ENCODE peak calls at places on chromosomes 6 and 20, in five cellular contexts. Y, C, V, F and E are unnamed samples.

GRCh38 chr6:10595731-10596664 is 74.8 kb downstream of the GCNT2 start:
- DNase-seq in Y (no peak), C (no peak), V (no peak), F (no peak), E (no peak)

GRCh38 chr6:3231213-3232016 is 4.0 kb upstream of the TUBB2B start:
- DNase-seq in Y (peak; percentile 82), C (peak; percentile 90), V (no peak), F (peak; percentile 84), E (no peak)

GRCh38 chr20:38418509-38419204 is 16.5 kb downstream of the SNHG17 start:
- DNase-seq in Y (peak; percentile 35), C (no peak), V (no peak), F (peak; percentile 65), E (no peak)

GRCh38 chr20:31719644-31720485 is 2.8 kb downstream of the BCL2L1 start:
- DNase-seq in Y (peak; percentile 53), C (no peak), V (no peak), F (no peak), E (no peak)

GRCh38 chr6:156839591-156840001 is 62.4 kb downstream of the ARID1B start:
- DNase-seq in Y (no peak), C (no peak), V (no peak), F (peak; percentile 51), E (no peak)

GRCh38 chr6:116268589-116269293 is 11.0 kb downstream of the TSPYL1 start:
- DNase-seq in Y (no peak), C (no peak), V (no peak), F (no peak), E (no peak)

GRCh38 chr20:50285376-50286173 is 94.9 kb downstream of the CEBPB start:
- DNase-seq in Y (no peak), C (no peak), V (no peak), F (no peak), E (no peak)

GRCh38 chr6:21263531-21264287 is 329.8 kb upstream of the SOX4 start:
- DNase-seq in Y (no peak), C (no peak), V (no peak), F (no peak), E (no peak)

GRCh38 chr20:23536601-23537000 is 31.7 kb downstream of the CST9L start:
- DNase-seq in Y (no peak), C (no peak), V (no peak), F (no peak), E (no peak)

GRCh38 chr6:6545616-6546317 is 42.8 kb upstream of the LY86 start:
- DNase-seq in Y (no peak), C (no peak), V (no peak), F (no peak), E (peak; percentile 68)

GRCh38 chr6:169162968-169163903 is 90.4 kb downstream of the THBS2 start:
- DNase-seq in Y (no peak), C (no peak), V (no peak), F (peak; percentile 48), E (peak; percentile 93)

GRCh38 chr6:119330520-119330919 is 19.0 kb downstream of the MAN1A1 start:
- DNase-seq in Y (no peak), C (no peak), V (no peak), F (no peak), E (no peak)

GRCh38 chr6:106731144-106731842 is 101.9 kb downstream of the QRSL1 start:
- DNase-seq in Y (peak; percentile 70), C (peak; percentile 93), V (no peak), F (no peak), E (no peak)

GRCh38 chr6:30691208-30691872 is 556 bp upstream of the NRM start:
- DNase-seq in Y (no peak), C (no peak), V (no peak), F (no peak), E (no peak)

GRCh38 chr20:25229486-25230176 is 18.3 kb upstream of the PYGB start:
- DNase-seq in Y (no peak), C (no peak), V (no peak), F (no peak), E (no peak)

GRCh38 chr6:170087946-170088348 is 202.9 kb downstream of the DLL1 start:
- DNase-seq in Y (peak; percentile 35), C (peak; percentile 45), V (peak; percentile 93), F (no peak), E (peak; percentile 80)

GRCh38 chr6:130140084-130140483 is 82.7 kb downstream of the SAMD3 start:
- DNase-seq in Y (no peak), C (no peak), V (no peak), F (no peak), E (no peak)

GRCh38 chr6:3292431-3293197 is 33.9 kb downstream of the PSMG4 start:
- DNase-seq in Y (no peak), C (peak; percentile 34), V (peak; percentile 59), F (no peak), E (no peak)

GRCh38 chr6:135853227-135853626 is 1.7 kb downstream of the PDE7B start:
- DNase-seq in Y (no peak), C (no peak), V (no peak), F (no peak), E (no peak)

GRCh38 chr6:123715243-123715863 is 78.6 kb upstream of the TRDN start:
- DNase-seq in Y (no peak), C (no peak), V (no peak), F (peak; percentile 11), E (no peak)

GRCh38 chr6:34455831-34456230 is 10.0 kb upstream of the PACSIN1 start:
- DNase-seq in Y (no peak), C (no peak), V (peak; percentile 32), F (no peak), E (no peak)

GRCh38 chr6:131427441-131428051 is 145.5 kb upstream of the ARG1 start:
- DNase-seq in Y (no peak), C (no peak), V (no peak), F (no peak), E (no peak)

GRCh38 chr20:4041748-4042411 is 26.5 kb upstream of the RNF24 start:
- DNase-seq in Y (peak; percentile 90), C (no peak), V (no peak), F (no peak), E (no peak)

GRCh38 chr20:18802012-18802634 is 11.5 kb upstream of the SCP2D1 start:
- DNase-seq in Y (no peak), C (no peak), V (no peak), F (no peak), E (no peak)

GRCh38 chr6:117542493-117542892 is 59.8 kb downstream of the GOPC start:
- DNase-seq in Y (no peak), C (no peak), V (no peak), F (no peak), E (no peak)

GRCh38 chr20:43536817-43537440 is 21.9 kb upstream of the SGK2 start:
- DNase-seq in Y (no peak), C (no peak), V (no peak), F (no peak), E (no peak)

GRCh38 chr20:25000268-25000801 is 7.8 kb upstream of the APMAP start:
- DNase-seq in Y (peak; percentile 96), C (peak; percentile 49), V (peak; percentile 24), F (peak; percentile 63), E (no peak)

GRCh38 chr6:44788387-44788981 is 401.0 kb downstream of the CDC5L start:
- DNase-seq in Y (no peak), C (no peak), V (no peak), F (no peak), E (no peak)

GRCh38 chr6:103769431-103769830 is 1090.3 kb downstream of the HACE1 start:
- DNase-seq in Y (no peak), C (no peak), V (no peak), F (no peak), E (no peak)

GRCh38 chr20:19317240-19318069 is 105.0 kb downstream of the SLC24A3 start:
- DNase-seq in Y (no peak), C (no peak), V (no peak), F (peak; percentile 9), E (peak; percentile 60)

GRCh38 chr6:154650351-154650750 is 82.9 kb upstream of the SCAF8 start:
- DNase-seq in Y (no peak), C (no peak), V (no peak), F (no peak), E (no peak)

GRCh38 chr6:157679605-157680580 is 143.2 kb upstream of the SNX9 start:
- DNase-seq in Y (no peak), C (no peak), V (no peak), F (no peak), E (no peak)

GRCh38 chr6:111721677-111722219 is 116.1 kb upstream of the TRAF3IP2 start:
- DNase-seq in Y (no peak), C (no peak), V (no peak), F (no peak), E (no peak)

GRCh38 chr6:20404641-20405032 is 3.0 kb downstream of the E2F3 start:
- DNase-seq in Y (no peak), C (no peak), V (peak; percentile 78), F (peak; percentile 23), E (no peak)

GRCh38 chr6:52966101-52966500 is 29.0 kb downstream of the GSTA4 start:
- DNase-seq in Y (no peak), C (no peak), V (no peak), F (no peak), E (no peak)

GRCh38 chr20:13953227-13953626 is 37.2 kb downstream of the SEL1L2 start:
- DNase-seq in Y (no peak), C (no peak), V (no peak), F (no peak), E (no peak)
- TF ChIP-seq CTCF in Y (no peak), C (no peak), V (no peak), F (no peak), E (no peak)

GRCh38 chr6:22322103-22322882 is 25.5 kb upstream of the PRL start:
- DNase-seq in Y (no peak), C (no peak), V (no peak), F (no peak), E (no peak)
- TF ChIP-seq CTCF in Y (no peak), C (no peak), V (no peak), F (no peak), E (no peak)

GRCh38 chr6:142752348-142752747 is 192.6 kb downstream of the HIVEP2 start:
- DNase-seq in Y (no peak), C (no peak), V (no peak), F (no peak), E (no peak)

GRCh38 chr6:142753196-142753595 is 191.8 kb downstream of the HIVEP2 start:
- DNase-seq in Y (no peak), C (no peak), V (no peak), F (no peak), E (no peak)

GRCh38 chr6:142757827-142758226 is 187.1 kb downstream of the HIVEP2 start:
- DNase-seq in Y (no peak), C (no peak), V (no peak), F (no peak), E (no peak)

GRCh38 chr6:142758257-142759025 is 186.5 kb downstream of the HIVEP2 start:
- DNase-seq in Y (no peak), C (no peak), V (no peak), F (no peak), E (no peak)

GRCh38 chr6:142756215-142756630 is 188.8 kb downstream of the HIVEP2 start:
- DNase-seq in Y (no peak), C (no peak), V (no peak), F (no peak), E (no peak)
- TF ChIP-seq CTCF in Y (no peak), C (no peak), V (no peak), F (no peak), E (no peak)

DNA sequence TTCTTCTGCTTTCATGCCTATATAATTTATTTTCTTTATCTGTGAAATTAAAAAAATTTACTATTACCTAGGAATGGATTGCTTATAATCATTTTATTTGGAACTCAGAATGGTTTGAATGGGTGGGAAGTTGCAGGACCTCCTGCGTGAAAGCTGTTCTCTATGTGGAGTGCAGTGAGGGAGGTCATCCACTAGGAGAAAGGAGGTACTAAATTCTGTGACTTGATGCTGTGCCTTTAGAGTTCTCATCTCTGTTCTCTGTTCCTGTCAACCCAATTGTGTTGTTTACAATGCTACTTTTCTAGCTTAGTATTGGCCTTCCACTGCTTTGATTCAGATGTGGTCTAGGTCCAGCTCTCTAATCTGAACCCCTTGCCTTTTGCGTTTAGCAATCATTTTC is 65.0 kb upstream of the HIVEP1 start:
- DNase-seq in Y (no peak), C (no peak), V (no peak), F (no peak), E (no peak)
- TF ChIP-seq CTCF in Y (no peak), C (no peak), V (peak; percentile 8), F (no peak), E (no peak)